ENCODE peak calls at places on chromosomes 2 and 18, in ten cellular contexts. One of them, this sample, is unnamed.

GRCh38 chr2:218658671-218659257 is 659 bp downstream of the ZNF142 start:
- DNase-seq in WTC11: peak; percentile 71
- DNase-seq in fibroblast of pulmonary artery: peak; percentile 49
- DNase-seq in GM12864: peak; percentile 34
- DNase-seq in upper lobe of right lung: no peak
- DNase-seq in BJ: no peak
- DNase-seq in HFF-Myc: no peak
- DNase-seq in GM10248: peak; percentile 75
- DNase-seq in upper lobe of left lung: no peak
- DNase-seq in progenitor cell of endocrine pancreas: no peak
- DNase-seq in this sample: no peak

GRCh38 chr2:23452853-23453420 is 68.0 kb downstream of the KLHL29 start:
- DNase-seq in BJ: no peak
- DNase-seq in upper lobe of left lung: no peak
- DNase-seq in GM10248: peak; percentile 40
- DNase-seq in progenitor cell of endocrine pancreas: no peak
- DNase-seq in WTC11: no peak
- DNase-seq in upper lobe of right lung: no peak
- DNase-seq in HFF-Myc: no peak
- DNase-seq in GM12864: no peak
- DNase-seq in fibroblast of pulmonary artery: peak; percentile 30
- DNase-seq in this sample: no peak

GRCh38 chr2:151999058-151999457 is 99.8 kb downstream of the CACNB4 start:
- DNase-seq in upper lobe of right lung: peak; percentile 65
- DNase-seq in HFF-Myc: peak; percentile 9
- DNase-seq in upper lobe of left lung: no peak
- DNase-seq in BJ: no peak
- DNase-seq in WTC11: peak; percentile 81
- DNase-seq in progenitor cell of endocrine pancreas: peak; percentile 26
- DNase-seq in GM12864: no peak
- DNase-seq in GM10248: peak; percentile 73
- DNase-seq in fibroblast of pulmonary artery: peak; percentile 47
- DNase-seq in this sample: no peak

GRCh38 chr18:27604583-27604982 is 419.5 kb upstream of the CHST9 start:
- DNase-seq in progenitor cell of endocrine pancreas: no peak
- DNase-seq in GM12864: no peak
- DNase-seq in fibroblast of pulmonary artery: peak; percentile 70
- DNase-seq in WTC11: no peak
- DNase-seq in HFF-Myc: no peak
- DNase-seq in upper lobe of right lung: no peak
- DNase-seq in upper lobe of left lung: no peak
- DNase-seq in GM10248: no peak
- DNase-seq in BJ: no peak
- DNase-seq in this sample: no peak

GRCh38 chr2:170771049-170771937 is 1.1 kb downstream of the ERICH2 start:
- DNase-seq in fibroblast of pulmonary artery: peak; percentile 10
- DNase-seq in upper lobe of right lung: no peak
- DNase-seq in GM12864: no peak
- DNase-seq in upper lobe of left lung: peak; percentile 87
- DNase-seq in WTC11: peak; percentile 61
- DNase-seq in progenitor cell of endocrine pancreas: no peak
- DNase-seq in BJ: no peak
- DNase-seq in HFF-Myc: no peak
- DNase-seq in GM10248: no peak
- DNase-seq in this sample: no peak

GRCh38 chr2:206764673-206765241 is 371 bp downstream of the MDH1B start:
- DNase-seq in BJ: no peak
- DNase-seq in upper lobe of right lung: no peak
- DNase-seq in progenitor cell of endocrine pancreas: no peak
- DNase-seq in HFF-Myc: no peak
- DNase-seq in upper lobe of left lung: no peak
- DNase-seq in fibroblast of pulmonary artery: no peak
- DNase-seq in GM10248: no peak
- DNase-seq in WTC11: no peak
- DNase-seq in GM12864: no peak
- DNase-seq in this sample: no peak

GRCh38 chr2:15059870-15060617 is 427.5 kb downstream of the LRATD1 start:
- DNase-seq in fibroblast of pulmonary artery: no peak
- DNase-seq in WTC11: no peak
- DNase-seq in upper lobe of right lung: no peak
- DNase-seq in GM12864: no peak
- DNase-seq in HFF-Myc: no peak
- DNase-seq in GM10248: no peak
- DNase-seq in progenitor cell of endocrine pancreas: no peak
- DNase-seq in BJ: no peak
- DNase-seq in upper lobe of left lung: no peak
- DNase-seq in this sample: no peak

GRCh38 chr2:8889978-8890377 is 52.6 kb upstream of the KIDINS220 start:
- DNase-seq in upper lobe of left lung: no peak
- DNase-seq in BJ: no peak
- DNase-seq in progenitor cell of endocrine pancreas: no peak
- DNase-seq in HFF-Myc: no peak
- DNase-seq in fibroblast of pulmonary artery: no peak
- DNase-seq in upper lobe of right lung: no peak
- DNase-seq in GM10248: no peak
- DNase-seq in WTC11: no peak
- DNase-seq in GM12864: no peak
- DNase-seq in this sample: no peak

GRCh38 chr2:137947714-137948336 is 16.4 kb upstream of the HNMT start:
- DNase-seq in HFF-Myc: no peak
- DNase-seq in BJ: no peak
- DNase-seq in WTC11: peak; percentile 67
- DNase-seq in fibroblast of pulmonary artery: peak; percentile 88
- DNase-seq in upper lobe of right lung: peak; percentile 81
- DNase-seq in GM10248: peak; percentile 19
- DNase-seq in GM12864: peak; percentile 8
- DNase-seq in progenitor cell of endocrine pancreas: no peak
- DNase-seq in upper lobe of left lung: no peak
- DNase-seq in this sample: peak; percentile 22

GRCh38 chr2:238821391-238821790 is 26.5 kb upstream of the TWIST2 start:
- DNase-seq in fibroblast of pulmonary artery: peak; percentile 56
- DNase-seq in progenitor cell of endocrine pancreas: no peak
- DNase-seq in GM10248: no peak
- DNase-seq in upper lobe of right lung: no peak
- DNase-seq in BJ: no peak
- DNase-seq in HFF-Myc: no peak
- DNase-seq in WTC11: no peak
- DNase-seq in GM12864: no peak
- DNase-seq in upper lobe of left lung: no peak
- DNase-seq in this sample: no peak

GRCh38 chr18:76394780-76395476 is 100.1 kb downstream of the ZNF516 start:
- DNase-seq in GM12864: no peak
- DNase-seq in WTC11: no peak
- DNase-seq in upper lobe of right lung: no peak
- DNase-seq in fibroblast of pulmonary artery: no peak
- DNase-seq in HFF-Myc: no peak
- DNase-seq in GM10248: no peak
- DNase-seq in BJ: peak; percentile 54
- DNase-seq in upper lobe of left lung: no peak
- DNase-seq in progenitor cell of endocrine pancreas: no peak
- DNase-seq in this sample: no peak

GRCh38 chr2:73780242-73780582 is 309 bp upstream of the DUSP11 start:
- DNase-seq in HFF-Myc: no peak
- DNase-seq in upper lobe of left lung: no peak
- DNase-seq in GM12864: no peak
- DNase-seq in GM10248: no peak
- DNase-seq in BJ: no peak
- DNase-seq in WTC11: no peak
- DNase-seq in upper lobe of right lung: no peak
- DNase-seq in fibroblast of pulmonary artery: no peak
- DNase-seq in progenitor cell of endocrine pancreas: no peak
- DNase-seq in this sample: no peak
- TF ChIP-seq CTCF in HFF-Myc: no peak
- TF ChIP-seq CTCF in upper lobe of left lung: no peak
- TF ChIP-seq CTCF in GM12864: no peak
- TF ChIP-seq CTCF in GM10248: no peak
- TF ChIP-seq CTCF in BJ: no peak
- TF ChIP-seq CTCF in WTC11: no peak
- TF ChIP-seq CTCF in upper lobe of right lung: peak; percentile 4
- TF ChIP-seq CTCF in fibroblast of pulmonary artery: no peak
- TF ChIP-seq CTCF in progenitor cell of endocrine pancreas: no peak
- TF ChIP-seq CTCF in this sample: no peak

GRCh38 chr18:45745817-45746461 is 22.0 kb downstream of the SLC14A1 start:
- DNase-seq in HFF-Myc: no peak
- DNase-seq in GM12864: no peak
- DNase-seq in progenitor cell of endocrine pancreas: no peak
- DNase-seq in GM10248: no peak
- DNase-seq in upper lobe of right lung: no peak
- DNase-seq in fibroblast of pulmonary artery: no peak
- DNase-seq in upper lobe of left lung: no peak
- DNase-seq in BJ: no peak
- DNase-seq in WTC11: no peak
- DNase-seq in this sample: no peak
- TF ChIP-seq CTCF in HFF-Myc: no peak
- TF ChIP-seq CTCF in GM12864: no peak
- TF ChIP-seq CTCF in progenitor cell of endocrine pancreas: no peak
- TF ChIP-seq CTCF in GM10248: no peak
- TF ChIP-seq CTCF in upper lobe of right lung: no peak
- TF ChIP-seq CTCF in fibroblast of pulmonary artery: no peak
- TF ChIP-seq CTCF in upper lobe of left lung: no peak
- TF ChIP-seq CTCF in BJ: no peak
- TF ChIP-seq CTCF in WTC11: no peak
- TF ChIP-seq CTCF in this sample: no peak

GRCh38 chr18:22108674-22109073 is 60.7 kb upstream of the GATA6 start:
- DNase-seq in progenitor cell of endocrine pancreas: no peak
- DNase-seq in HFF-Myc: no peak
- DNase-seq in GM10248: no peak
- DNase-seq in fibroblast of pulmonary artery: peak; percentile 27
- DNase-seq in upper lobe of right lung: no peak
- DNase-seq in upper lobe of left lung: no peak
- DNase-seq in WTC11: peak; percentile 21
- DNase-seq in GM12864: no peak
- DNase-seq in BJ: no peak
- DNase-seq in this sample: no peak
- TF ChIP-seq CTCF in progenitor cell of endocrine pancreas: no peak
- TF ChIP-seq CTCF in HFF-Myc: no peak
- TF ChIP-seq CTCF in GM10248: no peak
- TF ChIP-seq CTCF in fibroblast of pulmonary artery: peak; percentile 36
- TF ChIP-seq CTCF in upper lobe of right lung: no peak
- TF ChIP-seq CTCF in upper lobe of left lung: no peak
- TF ChIP-seq CTCF in WTC11: no peak
- TF ChIP-seq CTCF in GM12864: no peak
- TF ChIP-seq CTCF in BJ: peak; percentile 2
- TF ChIP-seq CTCF in this sample: no peak

GRCh38 chr2:150883521-150883895 is 378.2 kb downstream of the RBM43 start:
- DNase-seq in upper lobe of right lung: no peak
- DNase-seq in GM12864: no peak
- DNase-seq in fibroblast of pulmonary artery: no peak
- DNase-seq in WTC11: no peak
- DNase-seq in progenitor cell of endocrine pancreas: no peak
- DNase-seq in BJ: no peak
- DNase-seq in GM10248: no peak
- DNase-seq in HFF-Myc: no peak
- DNase-seq in upper lobe of left lung: no peak
- DNase-seq in this sample: no peak
- TF ChIP-seq CTCF in upper lobe of right lung: no peak
- TF ChIP-seq CTCF in GM12864: no peak
- TF ChIP-seq CTCF in fibroblast of pulmonary artery: no peak
- TF ChIP-seq CTCF in WTC11: no peak
- TF ChIP-seq CTCF in progenitor cell of endocrine pancreas: no peak
- TF ChIP-seq CTCF in BJ: no peak
- TF ChIP-seq CTCF in GM10248: no peak
- TF ChIP-seq CTCF in HFF-Myc: no peak
- TF ChIP-seq CTCF in upper lobe of left lung: no peak
- TF ChIP-seq CTCF in this sample: no peak

GRCh38 chr2:134489732-134490384 is 228.9 kb downstream of the TMEM163 start:
- DNase-seq in upper lobe of left lung: no peak
- DNase-seq in fibroblast of pulmonary artery: no peak
- DNase-seq in BJ: no peak
- DNase-seq in WTC11: peak; percentile 33
- DNase-seq in upper lobe of right lung: no peak
- DNase-seq in GM12864: no peak
- DNase-seq in progenitor cell of endocrine pancreas: no peak
- DNase-seq in HFF-Myc: no peak
- DNase-seq in GM10248: no peak
- DNase-seq in this sample: no peak

GRCh38 chr2:134493797-134494196 is 225.0 kb downstream of the TMEM163 start:
- DNase-seq in HFF-Myc: no peak
- DNase-seq in upper lobe of left lung: no peak
- DNase-seq in fibroblast of pulmonary artery: no peak
- DNase-seq in upper lobe of right lung: no peak
- DNase-seq in GM10248: no peak
- DNase-seq in BJ: no peak
- DNase-seq in WTC11: no peak
- DNase-seq in progenitor cell of endocrine pancreas: no peak
- DNase-seq in GM12864: no peak
- DNase-seq in this sample: no peak

GRCh38 chr2:134491022-134491421 is 227.8 kb downstream of the TMEM163 start:
- DNase-seq in GM10248: no peak
- DNase-seq in fibroblast of pulmonary artery: no peak
- DNase-seq in WTC11: no peak
- DNase-seq in BJ: no peak
- DNase-seq in upper lobe of left lung: no peak
- DNase-seq in progenitor cell of endocrine pancreas: no peak
- DNase-seq in upper lobe of right lung: no peak
- DNase-seq in HFF-Myc: no peak
- DNase-seq in GM12864: no peak
- DNase-seq in this sample: no peak

GRCh38 chr2:134490535-134490934 is 228.3 kb downstream of the TMEM163 start:
- DNase-seq in upper lobe of right lung: no peak
- DNase-seq in fibroblast of pulmonary artery: no peak
- DNase-seq in progenitor cell of endocrine pancreas: no peak
- DNase-seq in GM10248: no peak
- DNase-seq in BJ: no peak
- DNase-seq in GM12864: no peak
- DNase-seq in WTC11: no peak
- DNase-seq in HFF-Myc: no peak
- DNase-seq in upper lobe of left lung: no peak
- DNase-seq in this sample: no peak

DNA sequence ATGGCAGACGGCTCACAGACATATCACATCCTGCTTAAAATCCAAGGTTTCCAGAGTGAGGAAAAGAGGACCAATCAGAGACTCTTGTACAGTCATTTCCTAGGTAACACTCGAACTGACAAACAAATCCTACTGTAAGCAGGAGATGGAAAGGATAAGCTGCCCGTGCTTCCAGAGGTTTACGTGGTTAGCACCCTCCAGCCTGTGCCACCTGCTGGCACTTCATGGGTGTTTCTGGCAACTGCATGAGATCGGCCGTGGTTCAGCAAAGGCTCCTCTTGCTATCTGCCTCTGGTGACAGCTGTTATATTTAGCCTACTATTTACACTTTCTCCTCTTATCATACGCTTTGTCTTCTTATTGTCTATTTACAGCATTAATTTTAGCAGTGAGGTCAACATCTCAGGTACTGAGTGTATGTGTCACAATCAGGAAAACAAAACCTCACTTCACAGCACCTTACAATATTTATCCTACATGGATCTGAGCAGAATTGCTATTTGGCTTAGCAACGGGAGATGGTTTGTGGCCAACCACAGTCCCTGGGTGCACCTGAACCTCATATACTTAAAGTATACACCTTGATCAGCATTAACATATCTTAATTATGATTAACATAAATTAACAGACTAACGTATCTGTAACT is 226.9 kb downstream of the TMEM163 start:
- DNase-seq in upper lobe of right lung: no peak
- DNase-seq in BJ: no peak
- DNase-seq in progenitor cell of endocrine pancreas: no peak
- DNase-seq in HFF-Myc: no peak
- DNase-seq in GM12864: no peak
- DNase-seq in upper lobe of left lung: no peak
- DNase-seq in fibroblast of pulmonary artery: no peak
- DNase-seq in WTC11: no peak
- DNase-seq in GM10248: no peak
- DNase-seq in this sample: no peak
- TF ChIP-seq CTCF in upper lobe of right lung: peak; percentile 17
- TF ChIP-seq CTCF in BJ: no peak
- TF ChIP-seq CTCF in progenitor cell of endocrine pancreas: peak; percentile 25
- TF ChIP-seq CTCF in HFF-Myc: no peak
- TF ChIP-seq CTCF in GM12864: no peak
- TF ChIP-seq CTCF in upper lobe of left lung: no peak
- TF ChIP-seq CTCF in fibroblast of pulmonary artery: no peak
- TF ChIP-seq CTCF in WTC11: no peak
- TF ChIP-seq CTCF in GM10248: no peak
- TF ChIP-seq CTCF in this sample: no peak

GRCh38 chr18:24976502-24976901 is 375.5 kb downstream of the ZNF521 start:
- DNase-seq in progenitor cell of endocrine pancreas: no peak
- DNase-seq in GM12864: no peak
- DNase-seq in upper lobe of left lung: no peak
- DNase-seq in GM10248: no peak
- DNase-seq in HFF-Myc: no peak
- DNase-seq in WTC11: no peak
- DNase-seq in fibroblast of pulmonary artery: peak; percentile 39
- DNase-seq in upper lobe of right lung: no peak
- DNase-seq in BJ: no peak
- DNase-seq in this sample: no peak
- TF ChIP-seq CTCF in progenitor cell of endocrine pancreas: no peak
- TF ChIP-seq CTCF in GM12864: no peak
- TF ChIP-seq CTCF in upper lobe of left lung: no peak
- TF ChIP-seq CTCF in GM10248: no peak
- TF ChIP-seq CTCF in HFF-Myc: no peak
- TF ChIP-seq CTCF in WTC11: no peak
- TF ChIP-seq CTCF in fibroblast of pulmonary artery: no peak
- TF ChIP-seq CTCF in upper lobe of right lung: no peak
- TF ChIP-seq CTCF in BJ: no peak
- TF ChIP-seq CTCF in this sample: no peak

This sample was measured in mesothelial cell of epicardium.